ENCODE peak calls at places on chromosomes 16 and 17, in seven cellular contexts. Y is H1, D is heart left ventricle, Z is stomach, W is esophagus muscularis mucosa, G is IMR-90, K is sigmoid colon. U is an unnamed sample.

GRCh38 chr17:55301521-55302406 is 37.0 kb downstream of the HLF start:
- DNase-seq in G (no peak), W (no peak), Z (peak), D (no peak), K (no peak), Y (no peak), U (peak)

GRCh38 chr16:85649978-85650863 is 37.1 kb downstream of the GSE1 start:
- DNase-seq in K (no peak), Z (no peak), W (no peak), G (no peak), Y (no peak), D (no peak), U (no peak)

GRCh38 chr17:32569171-32570080 is 82.6 kb downstream of the CDK5R1 start:
- DNase-seq in Y (no peak), K (no peak), Z (no peak), D (no peak), W (no peak), G (no peak), U (no peak)

GRCh38 chr17:7651097-7651958 is 602 bp downstream of the ATP1B2 start:
- DNase-seq in D (peak), W (no peak), G (no peak), Z (no peak), Y (no peak), K (no peak), U (no peak)

GRCh38 chr16:86990451-86990850 is 326.7 kb downstream of the C16orf95 start:
- DNase-seq in Y (no peak), K (no peak), W (no peak), Z (no peak), D (no peak), G (no peak), U (no peak)

GRCh38 chr16:47713225-47713595 is 252.1 kb downstream of the PHKB start:
- DNase-seq in D (no peak), K (no peak), W (no peak), Z (no peak), G (peak), Y (no peak), U (no peak)

GRCh38 chr16:70774261-70774660 is 26.7 kb downstream of the VAC14 start:
- DNase-seq in W (no peak), Y (no peak), Z (no peak), K (no peak), G (no peak), D (no peak), U (no peak)

GRCh38 chr17:78174332-78174869 is 6.0 kb downstream of the SYNGR2 start:
- DNase-seq in K (peak), Y (no peak), W (peak), Z (peak), G (no peak), D (peak), U (peak)

GRCh38 chr17:80125656-80126448 is 21.1 kb downstream of the EIF4A3 start:
- DNase-seq in G (peak), Z (peak), W (no peak), D (no peak), K (peak), Y (no peak), U (peak)

GRCh38 chr16:324451-325334 is 27.8 kb downstream of the AXIN1 start:
- DNase-seq in W (no peak), Z (no peak), D (no peak), G (no peak), Y (no peak), K (no peak), U (no peak)

DNA sequence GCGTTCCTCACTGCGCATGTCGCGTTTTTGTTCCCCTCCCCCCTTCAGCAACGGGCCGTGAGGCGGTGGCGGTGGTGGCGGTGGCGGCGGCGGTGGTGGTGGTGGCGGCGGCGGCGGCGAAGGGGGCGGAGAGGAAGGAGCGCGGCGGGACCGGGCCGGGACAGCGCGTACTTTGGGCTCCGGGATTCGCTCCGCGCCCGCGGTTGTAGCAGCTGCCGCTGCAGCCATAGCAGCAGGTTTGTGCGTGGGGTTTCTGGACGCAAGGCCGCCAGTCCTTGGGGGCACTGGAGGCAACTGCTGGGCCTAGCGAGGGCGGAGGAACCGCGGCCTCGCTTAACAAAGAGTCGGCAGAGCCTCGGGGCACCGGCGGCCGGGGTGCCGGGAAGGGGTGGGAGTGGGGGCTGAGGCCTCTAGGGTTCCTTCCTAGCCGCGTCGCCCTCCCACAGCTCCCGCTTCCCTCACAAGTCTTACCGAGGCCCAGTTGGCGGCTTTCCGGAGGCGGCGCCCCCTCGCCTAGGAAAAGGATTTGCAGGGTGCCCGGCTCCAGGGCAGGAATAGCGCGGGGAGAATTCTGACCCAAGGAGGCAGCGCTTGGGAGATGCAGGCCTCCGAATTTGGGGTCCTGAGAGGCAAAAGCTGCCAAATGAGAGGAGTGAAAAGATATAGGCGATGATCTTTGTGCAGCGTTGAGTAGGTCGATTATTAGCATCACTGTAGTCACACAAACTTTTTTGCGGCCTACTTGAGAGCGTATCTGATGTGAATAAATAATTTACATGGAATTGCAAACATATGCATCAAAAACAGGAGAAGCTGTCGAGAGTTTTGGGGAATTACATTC is at the start of gene DDX42:
- DNase-seq in Z (peak), G (peak), W (peak), Y (no peak), K (peak), D (peak), U (peak)
- TF ChIP-seq POLR2A in Z (peak), G (no peak), W (peak), Y (no peak), K (no peak), D (no peak), U (no peak)

DNA sequence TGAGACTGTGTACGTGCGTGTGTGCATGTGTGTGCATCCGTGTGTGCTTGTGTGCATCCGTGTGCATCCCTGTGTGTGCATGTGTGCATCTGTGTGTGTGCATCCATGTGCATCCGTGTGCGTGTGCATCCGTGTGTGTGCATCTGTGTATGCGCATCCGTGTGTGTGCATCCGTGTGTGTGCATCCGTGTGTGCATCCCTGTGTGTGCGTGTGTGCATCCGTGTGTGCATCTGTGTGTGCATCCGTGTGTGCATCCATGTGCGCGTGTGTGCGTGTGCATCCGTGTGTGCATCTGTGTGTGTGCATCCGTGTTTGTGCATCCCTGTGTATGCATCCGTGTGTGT is 5.3 kb downstream of the ITGAE start:
- DNase-seq in Y (no peak), G (no peak), W (no peak), Z (no peak), D (no peak), K (peak), U (no peak)
- H3K27ac ChIP-seq in Y (no peak), G (no peak), W (no peak), Z (peak), D (no peak), K (no peak), U (no peak)

DNA sequence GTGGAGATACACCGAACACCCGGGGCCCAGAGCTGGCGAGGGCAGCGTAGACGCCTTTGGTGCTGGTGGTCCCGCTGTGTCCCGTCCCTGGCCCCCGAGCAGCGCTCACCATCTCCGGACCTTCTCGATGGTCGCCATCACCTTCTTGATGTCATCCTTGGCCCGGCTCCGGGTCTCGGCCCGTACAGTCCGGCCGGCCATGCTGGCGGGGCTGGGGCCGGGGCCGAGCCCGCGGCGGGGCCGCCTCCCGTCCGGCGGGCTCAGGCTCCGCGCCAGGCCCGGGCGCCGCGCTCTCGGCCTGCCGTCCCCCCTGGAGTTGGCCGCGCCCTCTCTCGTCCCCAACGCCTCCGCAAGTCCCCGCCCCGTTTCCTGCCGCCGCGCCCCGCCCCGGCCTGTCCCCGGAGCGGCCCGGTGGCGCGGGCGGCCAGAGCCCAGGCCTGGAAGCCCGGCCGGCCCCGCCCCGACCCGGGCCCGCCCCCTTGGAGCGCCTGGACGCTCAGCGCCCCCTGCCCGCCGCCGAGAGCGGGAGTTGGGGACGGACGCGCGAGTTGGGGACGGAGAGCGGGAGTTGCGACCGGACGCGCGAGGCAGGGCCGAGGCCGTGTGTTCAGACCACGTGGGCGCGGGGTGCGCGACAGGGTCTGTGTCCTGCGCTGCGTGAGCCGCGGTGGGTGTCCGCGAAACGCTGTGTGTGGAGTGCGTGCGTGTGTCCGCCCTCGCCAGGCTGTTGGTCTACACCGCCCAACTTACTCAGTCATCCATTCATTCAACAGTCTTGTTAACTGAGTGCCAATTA is at the start of gene BCL7C:
- DNase-seq in Y (no peak), W (peak), G (peak), D (peak), K (peak), Z (peak), U (peak)
- TF ChIP-seq POLR2A in Y (no peak), W (no peak), G (peak), D (no peak), K (no peak), Z (no peak), U (no peak)

GRCh38 chr16:67431077-67431804 is at the start of gene HSD11B2:
- DNase-seq in D (no peak), G (peak), W (no peak), Y (no peak), K (no peak), Z (peak), U (peak)

GRCh38 chr16:67429053-67429798 is 1.7 kb upstream of the HSD11B2 start:
- DNase-seq in W (no peak), G (no peak), K (no peak), Y (no peak), D (no peak), Z (peak), U (no peak)

GRCh38 chr16:67429799-67430503 is 970 bp upstream of the HSD11B2 start:
- DNase-seq in K (no peak), Y (no peak), D (no peak), Z (no peak), G (no peak), W (no peak), U (no peak)

GRCh38 chr16:67431805-67432476 is 1.0 kb downstream of the HSD11B2 start:
- DNase-seq in K (no peak), Z (no peak), D (no peak), W (no peak), G (no peak), Y (no peak), U (no peak)

GRCh38 chr16:67430504-67431076 is 331 bp upstream of the HSD11B2 start:
- DNase-seq in K (no peak), D (no peak), W (no peak), Y (no peak), Z (peak), G (no peak), U (no peak)
- H3K27ac ChIP-seq in K (peak), D (no peak), W (no peak), Y (no peak), Z (peak), G (no peak), U (no peak)

GRCh38 chr16:4699030-4699556 is 5.7 kb downstream of the NUDT16L1 start:
- DNase-seq in K (no peak), Z (no peak), Y (no peak), D (no peak), W (no peak), G (no peak), U (no peak)
- TF ChIP-seq POLR2A in K (no peak), Z (no peak), Y (no peak), D (no peak), W (no peak), G (no peak), U (no peak)

GRCh38 chr17:43015579-43015978 is 6.6 kb downstream of the VAT1 start:
- DNase-seq in D (peak), Y (no peak), Z (no peak), W (no peak), G (no peak), K (peak), U (no peak)
- H3K27ac ChIP-seq in D (peak), Y (peak), Z (peak), W (peak), G (no peak), K (peak), U (peak)

GRCh38 chr17:59346341-59346740 is 14.9 kb downstream of the YPEL2 start:
- DNase-seq in W (no peak), Z (no peak), G (no peak), Y (no peak), K (no peak), D (no peak), U (no peak)
- TF ChIP-seq POLR2A in W (no peak), Z (no peak), G (no peak), Y (no peak), K (no peak), D (no peak), U (no peak)

GRCh38 chr16:66554021-66554420 is 1.6 kb downstream of the CKLF start:
- DNase-seq in G (no peak), Y (no peak), K (no peak), D (no peak), Z (no peak), W (no peak), U (no peak)

GRCh38 chr16:66553223-66553622 is 847 bp downstream of the CKLF start:
- DNase-seq in G (no peak), Z (peak), Y (no peak), D (no peak), W (no peak), K (no peak), U (no peak)

GRCh38 chr16:66552288-66553143 is at the start of gene CKLF:
- DNase-seq in K (peak), G (peak), W (peak), Z (peak), D (peak), Y (peak), U (peak)

GRCh38 chr16:66551362-66551761 is 1.0 kb upstream of the CKLF start:
- DNase-seq in Y (no peak), G (peak), Z (no peak), W (no peak), K (no peak), D (no peak), U (no peak)

GRCh38 chr16:66551788-66552287 is 538 bp upstream of the CKLF start:
- DNase-seq in Y (no peak), Z (no peak), K (no peak), D (no peak), G (no peak), W (no peak), U (no peak)
- H3K27ac ChIP-seq in Y (peak), Z (peak), K (peak), D (peak), G (peak), W (peak), U (peak)